ENCODE peak calls at places on chromosome 16, in eight cellular contexts. V is pancreas, J is mammary epithelial cell, X is thoracic aorta, A is PC-9, C is endodermal cell, O is brain microvascular endothelial cell, H is IMR-90. T is an unnamed sample.

GRCh38 chr16:52597073-52597771 is 50.3 kb upstream of the TOX3 start:
- DNase-seq in V (no peak), J (no peak), X (no peak), A (no peak), C (no peak), O (no peak), H (no peak), T (no peak)

GRCh38 chr16:85945424-85945751 is 46.4 kb downstream of the IRF8 start:
- DNase-seq in V (no peak), J (no peak), X (no peak), A (no peak), C (no peak), O (no peak), H (no peak), T (no peak)

GRCh38 chr16:82715833-82716232 is 89.1 kb downstream of the CDH13 start:
- DNase-seq in V (no peak), J (peak), X (no peak), A (no peak), C (peak), O (no peak), H (no peak), T (no peak)

GRCh38 chr16:13957197-13958078 is 37.5 kb downstream of the ERCC4 start:
- DNase-seq in V (peak), J (peak), X (no peak), A (peak), C (peak), O (peak), H (peak), T (peak)

GRCh38 chr16:58733671-58734458 is at the start of gene GOT2:
- DNase-seq in V (peak), J (peak), X (peak), A (peak), C (peak), O (peak), H (peak), T (peak)

GRCh38 chr16:19696312-19696711 is 21.7 kb downstream of the KNOP1 start:
- DNase-seq in V (peak), J (peak), X (peak), A (peak), C (no peak), O (peak), H (peak), T (no peak)

GRCh38 chr16:27725271-27726010 is 175.5 kb downstream of the KATNIP start:
- DNase-seq in V (no peak), J (no peak), X (no peak), A (no peak), C (no peak), O (no peak), H (no peak), T (no peak)

GRCh38 chr16:62018301-62019060 is 17.8 kb downstream of the CDH8 start:
- DNase-seq in V (no peak), J (no peak), X (no peak), A (no peak), C (no peak), O (no peak), H (no peak), T (no peak)

GRCh38 chr16:77789085-77789611 is 784 bp downstream of the VAT1L start:
- DNase-seq in V (no peak), J (peak), X (no peak), A (no peak), C (peak), O (no peak), H (no peak), T (no peak)

GRCh38 chr16:68395167-68395786 is 53.0 kb downstream of the SMPD3 start:
- DNase-seq in V (no peak), J (no peak), X (no peak), A (no peak), C (no peak), O (no peak), H (no peak), T (no peak)

GRCh38 chr16:81624718-81625543 is 154.2 kb upstream of the PLCG2 start:
- DNase-seq in V (no peak), J (peak), X (no peak), A (peak), C (no peak), O (no peak), H (no peak), T (no peak)

GRCh38 chr16:4347765-4348509 is 3.2 kb downstream of the PAM16 start:
- DNase-seq in V (peak), J (no peak), X (no peak), A (peak), C (no peak), O (no peak), H (no peak), T (no peak)

GRCh38 chr16:85870159-85870558 is 28.8 kb upstream of the IRF8 start:
- DNase-seq in V (no peak), J (no peak), X (no peak), A (no peak), C (peak), O (no peak), H (no peak), T (no peak)

GRCh38 chr16:83952587-83952939 is 477 bp upstream of the OSGIN1 start:
- DNase-seq in V (no peak), J (no peak), X (no peak), A (no peak), C (no peak), O (no peak), H (no peak), T (no peak)

GRCh38 chr16:86508947-86509758 is 1.2 kb upstream of the FOXF1 start:
- DNase-seq in V (peak), J (peak), X (no peak), A (peak), C (peak), O (peak), H (peak), T (no peak)

GRCh38 chr16:29962344-29962994 is 590 bp downstream of the TMEM219 start:
- DNase-seq in V (no peak), J (peak), X (no peak), A (no peak), C (no peak), O (no peak), H (peak), T (no peak)

GRCh38 chr16:82587289-82587688 is 39.5 kb upstream of the CDH13 start:
- DNase-seq in V (no peak), J (no peak), X (no peak), A (no peak), C (no peak), O (no peak), H (no peak), T (no peak)

GRCh38 chr16:11909653-11910551 is 5.9 kb downstream of the GSPT1 start:
- DNase-seq in V (no peak), J (no peak), X (no peak), A (no peak), C (no peak), O (no peak), H (peak), T (no peak)

GRCh38 chr16:30458561-30459394 is 13.1 kb upstream of the SEPHS2 start:
- DNase-seq in V (no peak), J (no peak), X (no peak), A (no peak), C (no peak), O (no peak), H (no peak), T (no peak)

GRCh38 chr16:84854759-84855158 is 35.0 kb downstream of the CRISPLD2 start:
- DNase-seq in V (no peak), J (no peak), X (no peak), A (no peak), C (no peak), O (peak), H (peak), T (no peak)

GRCh38 chr16:693766-694165 is 3.6 kb upstream of the WDR24 start:
- DNase-seq in V (no peak), J (no peak), X (no peak), A (no peak), C (no peak), O (no peak), H (no peak), T (no peak)

GRCh38 chr16:694863-695354 is 4.7 kb upstream of the WDR24 start:
- DNase-seq in V (no peak), J (no peak), X (no peak), A (no peak), C (no peak), O (no peak), H (no peak), T (no peak)

GRCh38 chr16:693364-693763 is 3.2 kb upstream of the WDR24 start:
- DNase-seq in V (no peak), J (no peak), X (no peak), A (no peak), C (no peak), O (no peak), H (no peak), T (no peak)

GRCh38 chr16:694187-694862 is 4.1 kb upstream of the WDR24 start:
- DNase-seq in V (no peak), J (no peak), X (no peak), A (no peak), C (peak), O (no peak), H (no peak), T (no peak)

GRCh38 chr16:692356-693108 is 2.3 kb upstream of the WDR24 start:
- DNase-seq in V (no peak), J (no peak), X (no peak), A (no peak), C (no peak), O (no peak), H (no peak), T (no peak)
- H3K27ac ChIP-seq in V (no peak), J (no peak), X (no peak), A (no peak), C (no peak), O (no peak), H (no peak), T (no peak)

GRCh38 chr16:50752481-50753235 is 10.8 kb downstream of the CYLD start:
- DNase-seq in V (no peak), J (no peak), X (no peak), A (no peak), C (no peak), O (no peak), H (no peak), T (no peak)
- H3K27ac ChIP-seq in V (no peak), J (no peak), X (no peak), A (no peak), C (no peak), O (no peak), H (no peak), T (no peak)

GRCh38 chr16:16062023-16062932 is 112.9 kb downstream of the ABCC1 start:
- DNase-seq in V (no peak), J (no peak), X (no peak), A (no peak), C (peak), O (no peak), H (no peak), T (no peak)
- H3K27ac ChIP-seq in V (peak), J (no peak), X (peak), A (no peak), C (no peak), O (no peak), H (no peak), T (peak)

GRCh38 chr16:67014641-67015315 is 14.2 kb upstream of the CBFB start:
- DNase-seq in V (peak), J (no peak), X (no peak), A (no peak), C (peak), O (no peak), H (no peak), T (no peak)

GRCh38 chr16:67015317-67015731 is 13.6 kb upstream of the CBFB start:
- DNase-seq in V (peak), J (no peak), X (no peak), A (peak), C (no peak), O (no peak), H (no peak), T (peak)

GRCh38 chr16:67011274-67011673 is 17.7 kb upstream of the CBFB start:
- DNase-seq in V (no peak), J (no peak), X (no peak), A (no peak), C (no peak), O (no peak), H (no peak), T (no peak)

GRCh38 chr16:67013823-67014640 is 14.9 kb upstream of the CBFB start:
- DNase-seq in V (peak), J (no peak), X (no peak), A (peak), C (peak), O (peak), H (peak), T (peak)

GRCh38 chr16:67013238-67013822 is 15.6 kb upstream of the CBFB start:
- DNase-seq in V (no peak), J (no peak), X (no peak), A (no peak), C (peak), O (no peak), H (no peak), T (peak)
- H3K27ac ChIP-seq in V (peak), J (no peak), X (peak), A (no peak), C (no peak), O (no peak), H (no peak), T (peak)

DNA sequence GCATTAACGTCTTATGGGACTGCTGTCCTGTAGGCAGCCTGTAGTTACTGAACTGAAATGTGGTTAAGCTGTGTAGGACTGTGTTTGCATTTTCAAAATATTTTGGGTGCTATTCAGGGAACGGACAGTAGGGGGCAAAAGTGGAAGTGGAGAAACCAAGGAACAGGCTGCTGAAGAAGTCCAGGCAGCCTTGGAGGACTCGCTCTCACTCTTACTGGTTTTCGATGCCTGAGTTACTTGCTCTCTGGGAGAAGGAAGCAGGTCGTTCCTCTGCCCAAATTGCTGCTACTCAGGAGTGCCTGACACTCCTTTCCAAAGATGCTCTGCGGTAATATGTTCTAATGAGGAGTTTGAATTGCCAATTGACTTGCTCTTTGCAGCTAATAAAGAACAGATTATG is 64.5 kb upstream of the RBFOX1 start:
- DNase-seq in V (no peak), J (peak), X (no peak), A (peak), C (peak), O (peak), H (no peak), T (no peak)
- H3K27ac ChIP-seq in V (no peak), J (no peak), X (no peak), A (no peak), C (no peak), O (no peak), H (no peak), T (no peak)

GRCh38 chr16:72049110-72049509 is 5.2 kb upstream of the HP start:
- DNase-seq in V (no peak), J (no peak), X (no peak), A (no peak), C (no peak), O (no peak), H (no peak), T (no peak)

GRCh38 chr16:72055911-72056310 is 1.6 kb downstream of the HP start:
- DNase-seq in V (no peak), J (no peak), X (no peak), A (no peak), C (no peak), O (no peak), H (no peak), T (no peak)

GRCh38 chr16:72050769-72051464 is 3.4 kb upstream of the HP start:
- DNase-seq in V (no peak), J (peak), X (no peak), A (no peak), C (no peak), O (no peak), H (peak), T (no peak)

GRCh38 chr16:72051818-72052217 is 2.5 kb upstream of the HP start:
- DNase-seq in V (no peak), J (no peak), X (no peak), A (no peak), C (no peak), O (no peak), H (no peak), T (no peak)
- H3K27ac ChIP-seq in V (no peak), J (no peak), X (no peak), A (no peak), C (no peak), O (no peak), H (no peak), T (no peak)

DNA sequence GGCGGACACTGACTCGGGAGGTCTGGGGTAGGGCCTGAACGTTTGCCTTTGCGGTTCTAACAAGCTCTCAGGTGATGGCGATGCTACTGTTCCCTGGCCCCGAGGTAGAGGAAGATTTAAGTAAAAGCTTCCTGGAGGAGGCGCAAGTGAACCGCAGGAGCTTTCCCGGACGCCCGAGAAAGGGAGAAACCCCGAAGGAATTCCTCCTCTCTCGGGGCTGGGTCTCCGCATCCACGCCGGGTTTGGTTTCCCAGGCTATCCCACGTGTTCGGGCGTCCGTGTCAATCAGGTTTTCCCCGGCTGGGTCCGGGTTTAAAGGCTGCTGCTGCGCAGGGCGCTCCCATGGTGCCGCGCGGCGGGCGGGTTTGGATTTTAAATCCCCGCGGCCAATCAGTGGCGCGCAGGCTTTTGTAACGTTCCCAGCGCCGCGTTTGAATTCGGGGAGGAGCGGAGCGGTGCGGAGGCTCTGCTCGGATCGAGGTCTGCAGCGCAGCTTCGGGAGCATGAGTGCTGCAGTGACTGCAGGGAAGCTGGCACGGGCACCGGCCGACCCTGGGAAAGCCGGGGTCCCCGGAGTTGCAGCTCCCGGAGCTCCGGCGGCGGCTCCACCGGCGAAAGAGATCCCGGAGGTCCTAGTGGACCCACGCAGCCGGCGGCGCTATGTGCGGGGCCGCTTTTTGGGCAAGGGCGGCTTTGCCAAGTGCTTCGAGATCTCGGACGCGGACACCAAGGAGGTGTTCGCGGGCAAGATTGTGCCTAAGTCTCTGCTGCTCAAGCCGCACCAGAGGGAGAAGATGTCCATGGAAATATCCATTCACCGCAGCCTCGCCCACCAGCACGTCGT is at the start of gene PLK1:
- DNase-seq in V (peak), J (peak), X (peak), A (peak), C (peak), O (peak), H (peak), T (no peak)
- H3K27ac ChIP-seq in V (no peak), J (peak), X (no peak), A (no peak), C (peak), O (peak), H (peak), T (peak)

GRCh38 chr16:17403859-17404545 is 66.8 kb downstream of the XYLT1 start:
- DNase-seq in V (peak), J (no peak), X (no peak), A (no peak), C (no peak), O (no peak), H (no peak), T (no peak)
- H3K27ac ChIP-seq in V (no peak), J (no peak), X (peak), A (no peak), C (no peak), O (no peak), H (no peak), T (peak)